ENCODE peak calls at places on chromosomes 5 and 9, in five cellular contexts. L is HCT116, P is K562, F is HepG2, J is H1. E is an unnamed sample.

GRCh38 chr9:4933861-4934260 is 51.2 kb upstream of the JAK2 start:
- DNase-seq in L (no peak), P (no peak), F (no peak), J (no peak), E (no peak)

GRCh38 chr9:109632817-109633216 is 134.7 kb upstream of the PTPN3 start:
- DNase-seq in L (no peak), P (no peak), F (no peak), J (no peak), E (no peak)

GRCh38 chr5:101897914-101898313 is 398.2 kb downstream of the SLCO4C1 start:
- DNase-seq in L (no peak), P (no peak), F (no peak), J (peak), E (peak)

GRCh38 chr9:18969095-18969494 is 63.9 kb downstream of the SAXO1 start:
- DNase-seq in L (no peak), P (no peak), F (no peak), J (no peak), E (no peak)

GRCh38 chr5:80191991-80192398 is 63.9 kb downstream of the SERINC5 start:
- DNase-seq in L (no peak), P (no peak), F (no peak), J (no peak), E (no peak)

GRCh38 chr5:149993471-149993870 is 7.0 kb downstream of the TIGD6 start:
- DNase-seq in L (no peak), P (no peak), F (no peak), J (no peak), E (no peak)

GRCh38 chr9:133369419-133369818 is 6.4 kb downstream of the SURF4 start:
- DNase-seq in L (no peak), P (no peak), F (no peak), J (no peak), E (no peak)

GRCh38 chr9:136951541-136952353 is at the start of gene LCN12:
- DNase-seq in L (no peak), P (no peak), F (no peak), J (no peak), E (no peak)

GRCh38 chr5:156824800-156825199 is 25.3 kb upstream of the PPP1R2B start:
- DNase-seq in L (peak), P (no peak), F (peak), J (no peak), E (no peak)

GRCh38 chr9:83188272-83188671 is 125.3 kb upstream of the RASEF start:
- DNase-seq in L (no peak), P (no peak), F (no peak), J (no peak), E (no peak)

GRCh38 chr9:18474778-18475177 is 825 bp downstream of the ADAMTSL1 start:
- DNase-seq in L (no peak), P (no peak), F (no peak), J (no peak), E (no peak)

GRCh38 chr5:84032404-84032803 is 311.7 kb upstream of the HAPLN1 start:
- DNase-seq in L (no peak), P (no peak), F (no peak), J (no peak), E (no peak)

GRCh38 chr5:120678279-120678678 is 214.2 kb downstream of the PRR16 start:
- DNase-seq in L (no peak), P (no peak), F (no peak), J (no peak), E (no peak)

GRCh38 chr5:126445502-126446174 is 22.4 kb downstream of the GRAMD2B start:
- DNase-seq in L (peak), P (no peak), F (no peak), J (no peak), E (no peak)

GRCh38 chr9:126652140-126652558 is 38.4 kb downstream of the LMX1B start:
- DNase-seq in L (no peak), P (peak), F (no peak), J (no peak), E (no peak)

GRCh38 chr5:102922839-102923477 is 167.9 kb downstream of the PAM start:
- DNase-seq in L (no peak), P (no peak), F (no peak), J (no peak), E (no peak)

GRCh38 chr5:34483442-34484033 is 172.6 kb upstream of the RAI14 start:
- DNase-seq in L (no peak), P (no peak), F (no peak), J (no peak), E (no peak)

GRCh38 chr9:112332674-112332976 is 794 bp downstream of the PTBP3 start:
- DNase-seq in L (no peak), P (no peak), F (no peak), J (no peak), E (no peak)

GRCh38 chr9:112332272-112332671 is 1.1 kb downstream of the PTBP3 start:
- DNase-seq in L (no peak), P (no peak), F (no peak), J (no peak), E (no peak)

GRCh38 chr9:112333639-112334318 is 360 bp upstream of the PTBP3 start:
- DNase-seq in L (peak), P (peak), F (peak), J (peak), E (peak)

GRCh38 chr9:112332977-112333638 is at the start of gene PTBP3:
- DNase-seq in L (no peak), P (peak), F (peak), J (peak), E (no peak)

DNA sequence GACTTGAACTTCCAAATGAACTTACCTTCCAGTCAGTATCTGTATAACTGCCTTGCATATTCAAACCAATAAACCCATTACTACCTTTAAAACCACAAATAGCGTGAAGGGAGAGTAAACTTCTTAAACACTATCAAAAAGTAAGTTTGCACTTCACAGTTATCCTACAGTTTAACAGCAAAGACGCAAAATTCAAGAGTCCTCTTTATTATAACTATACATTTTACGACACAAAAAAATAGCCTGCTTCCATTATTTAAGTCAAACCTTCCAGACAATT is 1.8 kb downstream of the PTBP3 start:
- DNase-seq in L (no peak), P (no peak), F (no peak), J (no peak), E (no peak)
- TF ChIP-seq SRF in L (no peak), P (no peak), F (no peak), J (no peak), E (no peak)

GRCh38 chr5:140573683-140574082 is 9.1 kb downstream of the SLC35A4 start:
- DNase-seq in L (no peak), P (no peak), F (no peak), J (no peak), E (no peak)

GRCh38 chr5:140574165-140574564 is 9.5 kb downstream of the SLC35A4 start:
- DNase-seq in L (no peak), P (no peak), F (no peak), J (no peak), E (no peak)

GRCh38 chr5:140576776-140577201 is 12.2 kb downstream of the SLC35A4 start:
- DNase-seq in L (no peak), P (no peak), F (peak), J (no peak), E (no peak)

GRCh38 chr5:140571105-140571504 is 6.5 kb downstream of the SLC35A4 start:
- DNase-seq in L (no peak), P (no peak), F (no peak), J (no peak), E (no peak)

DNA sequence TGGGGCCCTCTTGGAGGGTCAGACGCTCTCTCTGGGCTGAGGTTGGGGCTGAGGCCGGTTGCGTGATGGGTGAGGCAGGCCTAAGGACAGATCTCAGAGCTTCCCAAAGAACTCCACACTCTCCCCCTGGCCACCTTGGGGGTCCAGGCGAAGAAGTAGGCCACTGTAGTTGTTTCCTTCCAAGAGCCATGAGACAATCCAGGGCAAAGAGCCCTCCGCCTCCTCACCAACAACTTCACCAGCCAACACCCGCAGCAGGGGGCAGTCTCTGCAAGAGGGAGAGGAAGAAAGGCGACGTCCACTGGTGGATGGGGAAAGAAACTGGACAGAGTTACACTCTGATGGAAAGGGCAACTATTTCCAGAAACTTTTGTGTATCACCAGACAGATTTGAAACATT is 10.7 kb downstream of the SLC35A4 start:
- DNase-seq in L (peak), P (peak), F (peak), J (no peak), E (no peak)
- TF ChIP-seq SRF in L (no peak), P (no peak), F (no peak), J (no peak), E (no peak)

GRCh38 chr5:155106221-155106620 is 92.7 kb downstream of the KIF4B start:
- DNase-seq in L (no peak), P (no peak), F (no peak), J (no peak), E (no peak)
- TF ChIP-seq SRF in L (no peak), P (no peak), F (no peak), J (no peak), E (no peak)

GRCh38 chr5:142364251-142365145 is 39.7 kb upstream of the SPRY4 start:
- DNase-seq in L (no peak), P (peak), F (no peak), J (no peak), E (no peak)
- TF ChIP-seq SRF in L (no peak), P (no peak), F (no peak), J (no peak), E (no peak)

GRCh38 chr9:20378851-20379250 is 243.4 kb downstream of the MLLT3 start:
- DNase-seq in L (no peak), P (no peak), F (no peak), J (no peak), E (no peak)

GRCh38 chr9:20376042-20376441 is 246.3 kb downstream of the MLLT3 start:
- DNase-seq in L (no peak), P (no peak), F (no peak), J (no peak), E (no peak)

GRCh38 chr9:20369391-20369790 is 252.9 kb downstream of the MLLT3 start:
- DNase-seq in L (no peak), P (no peak), F (no peak), J (no peak), E (no peak)

GRCh38 chr9:20376780-20377179 is 245.5 kb downstream of the MLLT3 start:
- DNase-seq in L (no peak), P (no peak), F (peak), J (no peak), E (no peak)

DNA sequence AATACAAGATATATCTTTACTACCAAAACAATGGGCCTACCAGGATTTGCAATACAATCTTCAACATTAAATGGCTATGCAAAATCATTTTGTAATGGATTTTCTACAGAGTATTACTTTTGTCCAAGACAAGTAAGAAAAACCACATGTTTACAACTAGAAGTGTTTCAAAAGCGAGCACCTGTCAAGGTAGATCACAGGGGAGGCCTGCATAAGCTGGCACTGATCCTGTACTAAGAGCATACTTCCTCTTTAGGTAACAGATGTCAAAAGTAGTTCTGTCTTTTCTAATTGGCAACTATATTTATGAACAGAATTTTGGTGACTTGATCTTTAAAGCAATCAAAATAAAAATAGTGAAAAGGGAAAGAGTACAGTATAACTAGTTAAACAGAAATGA is 249.0 kb downstream of the MLLT3 start:
- DNase-seq in L (no peak), P (no peak), F (no peak), J (no peak), E (no peak)
- TF ChIP-seq SRF in L (no peak), P (no peak), F (no peak), J (no peak), E (no peak)

DNA sequence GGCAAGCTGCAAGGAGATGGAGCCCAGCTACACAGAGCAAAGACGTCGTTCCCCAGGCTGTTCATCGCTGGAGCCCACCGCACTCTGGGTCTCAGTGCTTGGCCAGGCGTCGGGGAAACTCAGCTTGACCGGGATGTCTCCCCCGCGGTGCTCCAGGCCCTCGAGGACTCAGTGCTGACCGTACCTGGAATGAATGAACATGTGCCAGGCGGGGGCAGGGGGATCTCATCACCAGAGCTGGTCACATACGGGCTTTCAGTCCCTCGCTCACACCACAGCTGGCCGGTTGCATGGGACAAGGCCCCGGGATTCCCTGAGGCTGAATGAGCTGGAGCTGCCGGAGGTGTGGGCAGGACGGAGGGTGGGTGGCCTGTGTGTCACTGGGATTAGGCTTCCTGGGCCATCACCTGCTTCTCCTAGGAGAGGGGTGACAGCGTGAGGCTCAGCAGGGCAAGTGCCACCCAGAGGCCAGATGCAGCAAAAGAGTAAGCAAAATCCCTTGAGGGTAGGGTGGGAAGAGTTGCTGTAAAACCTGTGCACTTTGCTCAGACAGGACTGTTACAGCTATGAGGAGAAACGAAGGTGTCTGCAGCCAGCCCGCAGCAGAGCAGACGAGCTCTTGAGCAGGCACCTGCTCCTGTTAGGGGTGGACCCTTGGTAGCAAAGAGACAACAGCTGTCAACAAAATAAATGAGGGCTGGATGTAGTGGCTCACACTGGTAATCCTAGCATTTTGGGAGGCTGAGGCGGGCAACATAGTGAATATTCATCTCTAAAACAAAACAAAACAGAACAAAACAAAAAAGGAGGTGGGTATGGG is 70.7 kb upstream of the RAPGEF1 start:
- DNase-seq in L (no peak), P (no peak), F (no peak), J (no peak), E (no peak)
- TF ChIP-seq SRF in L (no peak), P (no peak), F (no peak), J (no peak), E (no peak)

GRCh38 chr5:177495243-177496060 is 2.0 kb downstream of the PDLIM7 start:
- DNase-seq in L (no peak), P (no peak), F (peak), J (peak), E (no peak)
- TF ChIP-seq SRF in L (no peak), P (peak), F (peak), J (peak), E (peak)

DNA sequence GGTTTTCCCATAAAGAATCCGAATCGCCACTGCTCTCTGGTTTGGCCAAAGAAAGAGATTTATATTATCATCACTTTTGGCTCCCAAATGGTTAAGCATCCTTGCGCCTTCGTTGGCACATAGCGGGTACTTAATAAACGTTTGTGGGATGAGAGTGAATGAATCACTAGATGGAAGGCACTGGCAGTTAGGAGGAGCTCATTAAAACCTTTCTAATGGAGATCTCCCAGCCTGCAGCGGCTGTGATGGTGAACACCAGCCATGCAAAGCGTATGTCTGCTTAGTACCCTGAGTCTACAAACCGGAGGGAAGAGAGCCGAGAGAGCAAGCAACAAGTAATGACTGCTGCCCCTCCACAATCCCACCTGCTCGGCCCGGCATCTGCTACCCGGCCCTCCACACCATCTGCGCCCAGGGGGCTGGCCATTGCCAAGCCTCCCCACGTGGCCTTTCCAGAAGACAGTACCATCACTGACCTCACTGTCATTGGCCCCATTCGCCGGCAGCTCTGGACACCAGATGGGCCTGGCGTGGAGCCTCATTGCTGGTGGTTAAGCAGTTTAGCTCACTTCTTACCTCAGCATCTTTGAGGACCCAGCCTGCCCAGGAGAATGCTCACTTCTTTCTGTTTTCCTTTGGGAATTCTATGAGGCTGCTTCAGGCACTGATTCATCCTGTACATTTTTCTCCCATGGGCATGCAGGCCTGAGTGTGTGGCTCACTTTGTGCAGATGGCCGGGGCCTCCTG is 39.3 kb upstream of the ANKRD33B start:
- DNase-seq in L (no peak), P (no peak), F (no peak), J (no peak), E (no peak)
- TF ChIP-seq SRF in L (no peak), P (no peak), F (no peak), J (no peak), E (no peak)

DNA sequence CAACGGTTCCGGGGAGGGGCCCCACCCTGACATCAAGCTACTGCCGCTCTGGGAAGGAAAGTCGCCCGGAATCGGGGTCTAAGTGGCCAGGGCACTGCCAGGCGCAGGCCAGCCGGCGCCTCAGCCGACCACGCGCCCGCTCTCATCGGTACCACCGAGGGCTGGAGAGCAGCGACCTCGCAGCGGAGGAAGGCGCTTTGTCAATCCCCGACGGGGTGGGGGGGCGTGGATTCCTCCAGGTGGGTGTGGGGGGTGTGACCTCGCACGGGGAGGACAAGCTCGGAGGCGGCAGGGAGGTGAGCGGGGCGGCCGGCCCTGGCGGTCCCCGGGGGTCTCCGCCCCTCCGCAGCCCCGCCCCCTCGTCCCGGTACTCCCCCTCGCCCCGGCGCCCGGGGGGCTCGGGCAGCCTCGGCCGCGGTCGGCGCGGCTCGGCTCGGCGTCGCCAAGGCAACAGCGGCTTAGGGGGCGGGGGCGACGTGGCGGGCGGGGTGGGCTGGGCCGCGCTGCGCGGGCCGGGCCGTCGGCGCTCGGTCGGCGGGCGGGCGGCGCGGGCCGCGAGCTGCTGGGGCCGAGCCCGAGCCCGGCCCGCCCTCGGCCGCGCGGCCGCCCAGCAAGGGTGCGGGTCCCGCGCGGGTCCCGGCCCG is 47.3 kb downstream of the DAB2IP start:
- DNase-seq in L (no peak), P (peak), F (no peak), J (peak), E (no peak)
- TF ChIP-seq SRF in L (no peak), P (no peak), F (no peak), J (no peak), E (no peak)

E was measured in GM12878.